ENCODE peak calls at places on chromosomes 2 and 18, in five cellular contexts. F is HCT116, Z is left lung, D is pancreas, P is H1. N is an unnamed sample.

GRCh38 chr2:535222-535621 is 142.0 kb downstream of the TMEM18 start:
- DNase-seq in Z (no peak), P (no peak), D (no peak), F (peak; percentile 10), N (no peak)

GRCh38 chr18:79600596-79600995 is 79.0 kb upstream of the CTDP1 start:
- DNase-seq in P (no peak), D (no peak), Z (peak; percentile 12), F (no peak), N (no peak)

GRCh38 chr2:162477011-162477410 is 133.1 kb downstream of the GCA start:
- DNase-seq in Z (no peak), F (no peak), D (no peak), P (no peak), N (no peak)

GRCh38 chr2:94986392-94986963 is 39.0 kb upstream of the MAL start:
- DNase-seq in F (peak; percentile 54), P (peak; percentile 68), Z (no peak), D (peak; percentile 37), N (peak; percentile 61)

GRCh38 chr2:74843371-74844298 is 9.7 kb downstream of the HK2 start:
- DNase-seq in F (no peak), P (no peak), Z (no peak), D (no peak), N (peak; percentile 72)

GRCh38 chr2:75608684-75609333 is 37.8 kb upstream of the MRPL19 start:
- DNase-seq in F (peak; percentile 24), Z (peak; percentile 90), P (peak; percentile 89), D (peak; percentile 60), N (peak; percentile 73)

GRCh38 chr2:64192080-64192479 is 47.9 kb upstream of the PELI1 start:
- DNase-seq in F (no peak), D (no peak), Z (no peak), P (no peak), N (no peak)

GRCh38 chr2:151651274-151651673 is 83.0 kb downstream of the NEB start:
- DNase-seq in Z (no peak), D (no peak), P (no peak), F (no peak), N (no peak)

GRCh38 chr2:128472789-128473174 is 154.1 kb upstream of the HS6ST1 start:
- DNase-seq in Z (no peak), P (no peak), D (no peak), F (no peak), N (no peak)

GRCh38 chr18:766550-766860 is 45.5 kb downstream of the YES1 start:
- DNase-seq in F (no peak), P (no peak), Z (no peak), D (no peak), N (no peak)

GRCh38 chr2:236752111-236752510 is 182.5 kb downstream of the ACKR3 start:
- DNase-seq in F (no peak), Z (no peak), P (no peak), D (no peak), N (no peak)

GRCh38 chr2:117960231-117960630 is 53.6 kb downstream of the CCDC93 start:
- DNase-seq in F (no peak), D (no peak), Z (no peak), P (no peak), N (no peak)

GRCh38 chr2:173999272-173999671 is 34.1 kb upstream of the SP3 start:
- DNase-seq in P (no peak), D (peak; percentile 80), Z (no peak), F (no peak), N (no peak)

GRCh38 chr2:84653302-84653701 is 137.0 kb downstream of the DNAH6 start:
- DNase-seq in F (no peak), D (no peak), Z (no peak), P (no peak), N (no peak)

GRCh38 chr2:173571021-173571821 is 216.5 kb downstream of the CDCA7 start:
- DNase-seq in P (no peak), F (peak; percentile 24), D (peak; percentile 4), Z (no peak), N (peak; percentile 72)

GRCh38 chr2:129934044-129934822 is 45.2 kb upstream of the RAB6C start:
- DNase-seq in P (peak; percentile 62), D (no peak), F (no peak), Z (peak; percentile 70), N (no peak)

DNA sequence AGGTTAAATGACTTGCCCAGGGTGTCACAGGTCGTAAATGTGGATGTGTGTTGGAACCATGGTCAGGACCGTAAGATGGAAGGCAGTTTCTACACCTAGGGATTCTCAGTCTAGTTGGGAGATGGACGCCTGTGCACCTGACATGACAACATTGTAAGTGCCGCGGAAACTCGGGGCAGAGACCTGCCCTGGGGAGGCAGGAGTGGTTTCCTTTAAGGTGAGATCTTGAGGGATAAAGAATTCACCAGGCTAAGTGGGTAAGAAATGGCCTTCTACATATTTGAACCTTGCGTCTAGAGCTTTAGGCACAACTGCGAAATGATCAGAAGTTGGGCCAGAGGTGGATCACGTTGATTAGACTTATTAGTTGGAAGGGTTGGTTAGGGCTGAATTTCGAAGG is 1.6 kb downstream of the DGKD start:
- DNase-seq in F (no peak), Z (no peak), D (no peak), P (no peak), N (no peak)
- H3K4me3 ChIP-seq in F (peak overlapping the region; percentile 82), Z (peak overlapping the region; percentile 40), D (no peak overlapping the region), P (no peak overlapping the region), N (no peak overlapping the region)

DNA sequence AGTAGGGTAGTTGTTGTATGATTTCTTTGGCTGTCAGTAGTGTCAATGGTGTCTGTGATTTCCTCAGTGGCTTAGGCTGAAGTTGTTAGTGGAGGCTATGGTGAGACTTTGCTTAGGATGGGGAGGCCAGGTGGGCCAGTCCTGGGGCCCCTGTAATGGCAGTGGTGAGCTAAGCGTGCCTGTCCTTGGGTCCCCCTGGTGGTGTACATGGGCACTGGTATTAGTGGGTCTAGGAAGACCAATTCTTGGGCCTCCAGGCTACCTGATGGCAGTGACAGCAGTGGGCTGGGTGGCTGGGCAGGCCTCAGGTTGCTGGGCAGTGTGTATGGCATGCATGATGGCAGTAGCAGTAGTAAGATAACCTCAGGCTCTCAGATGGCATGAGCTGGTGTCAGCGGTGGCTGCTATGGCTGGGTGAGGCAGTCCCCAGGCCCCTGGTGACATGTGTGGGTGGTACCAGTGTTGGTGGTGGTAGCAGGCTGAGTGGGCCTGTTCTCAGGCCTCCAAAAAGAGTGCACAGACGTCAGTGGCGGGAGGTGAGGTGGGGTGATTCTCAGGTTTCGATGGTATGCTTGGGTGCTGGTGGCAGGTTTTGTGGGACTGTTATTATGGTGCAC is 103.2 kb downstream of the KLHL14 start:
- DNase-seq in D (no peak), F (no peak), P (peak; percentile 64), Z (peak; percentile 33), N (no peak)
- TF ChIP-seq CTCF in D (no peak), F (peak; percentile 49), P (peak; percentile 49), Z (no peak), N (peak; percentile 6)

GRCh38 chr2:19356545-19357382 is 1.7 kb downstream of the OSR1 start:
- DNase-seq in F (no peak), Z (peak; percentile 58), D (no peak), P (no peak), N (peak; percentile 10)
- H3K4me3 ChIP-seq in F (no peak overlapping the region), Z (peak overlapping the region; percentile 47), D (peak overlapping the region; percentile 64), P (peak overlapping the region; percentile 6), N (peak overlapping the region; percentile 66)

GRCh38 chr18:22185298-22185697 is 15.9 kb downstream of the GATA6 start:
- DNase-seq in F (no peak), P (no peak), D (no peak), Z (peak; percentile 46), N (no peak)
- TF ChIP-seq CTCF in F (no peak), P (peak; percentile 46), D (no peak), Z (no peak), N (no peak)

GRCh38 chr2:66445076-66445724 is 10.3 kb downstream of the MEIS1 start:
- DNase-seq in P (peak; percentile 70), F (no peak), Z (peak; percentile 62), D (no peak), N (peak; percentile 47)
- H3K4me3 ChIP-seq in P (peak overlapping the region; percentile 29), F (no peak overlapping the region), Z (peak overlapping the region; percentile 31), D (peak overlapping the region; percentile 72), N (peak overlapping the region; percentile 68)

GRCh38 chr2:220162320-220162719 is 534.9 kb downstream of the SLC4A3 start:
- DNase-seq in Z (no peak), P (no peak), F (no peak), D (no peak), N (peak; percentile 64)
- TF ChIP-seq CTCF in Z (no peak), P (no peak), F (no peak), D (no peak), N (no peak)

N was measured in epithelial cell of esophagus.